ENCODE peak calls at places on chromosome 11, in six cellular contexts. One of them, this sample, is unnamed.

GRCh38 chr11:107591446-107592236 is 694 bp downstream of the ELMOD1 start:
- DNase-seq in fibroblast of mammary gland: peak
- DNase-seq in Calu3: peak
- DNase-seq in adrenal gland: no peak
- DNase-seq in stimulated activated naive CD4-positive, alpha-beta T cell: peak
- DNase-seq in cardiac muscle cell: peak
- DNase-seq in this sample: no peak

GRCh38 chr11:12253843-12254281 is 123.5 kb upstream of the PARVA start:
- DNase-seq in Calu3: no peak
- DNase-seq in cardiac muscle cell: no peak
- DNase-seq in adrenal gland: no peak
- DNase-seq in stimulated activated naive CD4-positive, alpha-beta T cell: no peak
- DNase-seq in fibroblast of mammary gland: no peak
- DNase-seq in this sample: no peak

GRCh38 chr11:91778758-91779157 is 445.9 kb upstream of the FAT3 start:
- DNase-seq in adrenal gland: no peak
- DNase-seq in stimulated activated naive CD4-positive, alpha-beta T cell: no peak
- DNase-seq in fibroblast of mammary gland: no peak
- DNase-seq in cardiac muscle cell: no peak
- DNase-seq in Calu3: no peak
- DNase-seq in this sample: no peak

GRCh38 chr11:46693597-46694012 is 6.8 kb downstream of the ARHGAP1 start:
- DNase-seq in adrenal gland: peak
- DNase-seq in stimulated activated naive CD4-positive, alpha-beta T cell: no peak
- DNase-seq in Calu3: no peak
- DNase-seq in cardiac muscle cell: peak
- DNase-seq in fibroblast of mammary gland: peak
- DNase-seq in this sample: no peak

GRCh38 chr11:128790200-128790599 is 76.9 kb downstream of the KCNJ1 start:
- DNase-seq in Calu3: peak
- DNase-seq in stimulated activated naive CD4-positive, alpha-beta T cell: no peak
- DNase-seq in cardiac muscle cell: peak
- DNase-seq in adrenal gland: peak
- DNase-seq in fibroblast of mammary gland: no peak
- DNase-seq in this sample: no peak

GRCh38 chr11:128324051-128324481 is 263.3 kb downstream of the ETS1 start:
- DNase-seq in adrenal gland: no peak
- DNase-seq in fibroblast of mammary gland: no peak
- DNase-seq in Calu3: no peak
- DNase-seq in cardiac muscle cell: no peak
- DNase-seq in stimulated activated naive CD4-positive, alpha-beta T cell: no peak
- DNase-seq in this sample: no peak

GRCh38 chr11:11313426-11313825 is 39.6 kb downstream of the CSNK2A3 start:
- DNase-seq in adrenal gland: peak
- DNase-seq in cardiac muscle cell: peak
- DNase-seq in stimulated activated naive CD4-positive, alpha-beta T cell: no peak
- DNase-seq in fibroblast of mammary gland: peak
- DNase-seq in Calu3: peak
- DNase-seq in this sample: no peak

GRCh38 chr11:122816701-122817100 is 21.6 kb upstream of the CRTAM start:
- DNase-seq in Calu3: no peak
- DNase-seq in cardiac muscle cell: peak
- DNase-seq in fibroblast of mammary gland: no peak
- DNase-seq in adrenal gland: no peak
- DNase-seq in stimulated activated naive CD4-positive, alpha-beta T cell: no peak
- DNase-seq in this sample: no peak

GRCh38 chr11:2539761-2540520 is 95.1 kb downstream of the KCNQ1 start:
- DNase-seq in cardiac muscle cell: no peak
- DNase-seq in Calu3: no peak
- DNase-seq in stimulated activated naive CD4-positive, alpha-beta T cell: no peak
- DNase-seq in fibroblast of mammary gland: no peak
- DNase-seq in adrenal gland: peak
- DNase-seq in this sample: no peak

GRCh38 chr11:45606514-45607024 is 58.9 kb downstream of the CHST1 start:
- DNase-seq in Calu3: no peak
- DNase-seq in fibroblast of mammary gland: no peak
- DNase-seq in stimulated activated naive CD4-positive, alpha-beta T cell: no peak
- DNase-seq in adrenal gland: no peak
- DNase-seq in cardiac muscle cell: no peak
- DNase-seq in this sample: no peak

GRCh38 chr11:99019676-99020075 is 1.1 kb upstream of the CNTN5 start:
- DNase-seq in Calu3: no peak
- DNase-seq in fibroblast of mammary gland: no peak
- DNase-seq in adrenal gland: no peak
- DNase-seq in stimulated activated naive CD4-positive, alpha-beta T cell: no peak
- DNase-seq in cardiac muscle cell: no peak
- DNase-seq in this sample: no peak

GRCh38 chr11:76321820-76322524 is 59.0 kb downstream of the THAP12 start:
- DNase-seq in fibroblast of mammary gland: no peak
- DNase-seq in adrenal gland: no peak
- DNase-seq in cardiac muscle cell: no peak
- DNase-seq in Calu3: no peak
- DNase-seq in stimulated activated naive CD4-positive, alpha-beta T cell: no peak
- DNase-seq in this sample: no peak

GRCh38 chr11:86811637-86812321 is 11.4 kb downstream of the PRSS23 start:
- DNase-seq in cardiac muscle cell: peak
- DNase-seq in stimulated activated naive CD4-positive, alpha-beta T cell: no peak
- DNase-seq in Calu3: peak
- DNase-seq in fibroblast of mammary gland: peak
- DNase-seq in adrenal gland: no peak
- DNase-seq in this sample: no peak

GRCh38 chr11:12743834-12744449 is 69.7 kb downstream of the TEAD1 start:
- DNase-seq in stimulated activated naive CD4-positive, alpha-beta T cell: no peak
- DNase-seq in fibroblast of mammary gland: no peak
- DNase-seq in cardiac muscle cell: no peak
- DNase-seq in Calu3: no peak
- DNase-seq in adrenal gland: no peak
- DNase-seq in this sample: no peak

GRCh38 chr11:130513132-130513531 is 64.7 kb downstream of the ADAMTS15 start:
- DNase-seq in cardiac muscle cell: no peak
- DNase-seq in stimulated activated naive CD4-positive, alpha-beta T cell: no peak
- DNase-seq in fibroblast of mammary gland: peak
- DNase-seq in adrenal gland: no peak
- DNase-seq in Calu3: no peak
- DNase-seq in this sample: no peak

GRCh38 chr11:45078236-45079074 is 68.0 kb upstream of the PRDM11 start:
- DNase-seq in adrenal gland: no peak
- DNase-seq in cardiac muscle cell: peak
- DNase-seq in Calu3: no peak
- DNase-seq in fibroblast of mammary gland: peak
- DNase-seq in stimulated activated naive CD4-positive, alpha-beta T cell: no peak
- DNase-seq in this sample: no peak

GRCh38 chr11:63841554-63841953 is 2.6 kb downstream of the MARK2 start:
- DNase-seq in Calu3: peak
- DNase-seq in fibroblast of mammary gland: no peak
- DNase-seq in stimulated activated naive CD4-positive, alpha-beta T cell: no peak
- DNase-seq in cardiac muscle cell: peak
- DNase-seq in adrenal gland: no peak
- DNase-seq in this sample: no peak

GRCh38 chr11:2093575-2094353 is 45.4 kb downstream of the IGF2 start:
- DNase-seq in Calu3: no peak
- DNase-seq in stimulated activated naive CD4-positive, alpha-beta T cell: no peak
- DNase-seq in cardiac muscle cell: peak
- DNase-seq in fibroblast of mammary gland: peak
- DNase-seq in adrenal gland: no peak
- DNase-seq in this sample: no peak

GRCh38 chr11:44729065-44729464 is 2.3 kb downstream of the TSPAN18 start:
- DNase-seq in Calu3: no peak
- DNase-seq in stimulated activated naive CD4-positive, alpha-beta T cell: no peak
- DNase-seq in cardiac muscle cell: no peak
- DNase-seq in fibroblast of mammary gland: no peak
- DNase-seq in adrenal gland: no peak
- DNase-seq in this sample: no peak

GRCh38 chr11:130101661-130102060 is 32.0 kb downstream of the APLP2 start:
- DNase-seq in cardiac muscle cell: no peak
- DNase-seq in adrenal gland: no peak
- DNase-seq in stimulated activated naive CD4-positive, alpha-beta T cell: no peak
- DNase-seq in Calu3: no peak
- DNase-seq in fibroblast of mammary gland: peak
- DNase-seq in this sample: no peak

GRCh38 chr11:111107501-111107900 is 138.0 kb upstream of the POU2AF2 start:
- DNase-seq in stimulated activated naive CD4-positive, alpha-beta T cell: no peak
- DNase-seq in adrenal gland: no peak
- DNase-seq in fibroblast of mammary gland: no peak
- DNase-seq in Calu3: no peak
- DNase-seq in cardiac muscle cell: no peak
- DNase-seq in this sample: no peak

GRCh38 chr11:113401718-113402117 is 14.1 kb downstream of the ANKK1 start:
- DNase-seq in stimulated activated naive CD4-positive, alpha-beta T cell: no peak
- DNase-seq in fibroblast of mammary gland: peak
- DNase-seq in adrenal gland: peak
- DNase-seq in cardiac muscle cell: peak
- DNase-seq in Calu3: peak
- DNase-seq in this sample: no peak

GRCh38 chr11:113998574-113998973 is 23.7 kb downstream of the HTR3A start:
- DNase-seq in fibroblast of mammary gland: no peak
- DNase-seq in Calu3: no peak
- DNase-seq in adrenal gland: no peak
- DNase-seq in stimulated activated naive CD4-positive, alpha-beta T cell: no peak
- DNase-seq in cardiac muscle cell: no peak
- DNase-seq in this sample: no peak

GRCh38 chr11:102914238-102915043 is 39.7 kb upstream of the MMP12 start:
- DNase-seq in fibroblast of mammary gland: peak
- DNase-seq in Calu3: peak
- DNase-seq in adrenal gland: peak
- DNase-seq in stimulated activated naive CD4-positive, alpha-beta T cell: no peak
- DNase-seq in cardiac muscle cell: peak
- DNase-seq in this sample: no peak

GRCh38 chr11:114216804-114217195 is 79.4 kb upstream of the NNMT start:
- DNase-seq in fibroblast of mammary gland: no peak
- DNase-seq in Calu3: no peak
- DNase-seq in adrenal gland: no peak
- DNase-seq in stimulated activated naive CD4-positive, alpha-beta T cell: no peak
- DNase-seq in cardiac muscle cell: no peak
- DNase-seq in this sample: no peak

GRCh38 chr11:109696191-109696897 is 274.4 kb downstream of the C11orf87 start:
- DNase-seq in stimulated activated naive CD4-positive, alpha-beta T cell: no peak
- DNase-seq in fibroblast of mammary gland: peak
- DNase-seq in Calu3: no peak
- DNase-seq in cardiac muscle cell: peak
- DNase-seq in adrenal gland: no peak
- DNase-seq in this sample: no peak

GRCh38 chr11:91776660-91777059 is 448.0 kb upstream of the FAT3 start:
- DNase-seq in Calu3: no peak
- DNase-seq in cardiac muscle cell: no peak
- DNase-seq in fibroblast of mammary gland: no peak
- DNase-seq in adrenal gland: no peak
- DNase-seq in stimulated activated naive CD4-positive, alpha-beta T cell: no peak
- DNase-seq in this sample: no peak

GRCh38 chr11:128709402-128709801 is 15.5 kb downstream of the FLI1 start:
- DNase-seq in stimulated activated naive CD4-positive, alpha-beta T cell: no peak
- DNase-seq in fibroblast of mammary gland: peak
- DNase-seq in Calu3: peak
- DNase-seq in cardiac muscle cell: peak
- DNase-seq in adrenal gland: no peak
- DNase-seq in this sample: no peak

GRCh38 chr11:36354221-36355003 is 58.3 kb downstream of the PRR5L start:
- DNase-seq in adrenal gland: no peak
- DNase-seq in fibroblast of mammary gland: no peak
- DNase-seq in stimulated activated naive CD4-positive, alpha-beta T cell: no peak
- DNase-seq in cardiac muscle cell: peak
- DNase-seq in Calu3: no peak
- DNase-seq in this sample: peak